ENCODE peak calls at places on chromosome 13, in ten cellular contexts. V, X, T, K, G, R, Z, C, U and I are unnamed samples.

GRCh38 chr13:38819053-38819452 is 132.2 kb downstream of the FREM2 start:
- DNase-seq in V (peak; percentile 56), X (no peak), T (peak; percentile 68), K (no peak), G (no peak), R (no peak), Z (no peak), C (no peak), U (no peak), I (no peak)

GRCh38 chr13:90906554-90906953 is 440.9 kb upstream of the MIR17HG start:
- DNase-seq in V (no peak), X (no peak), T (no peak), K (no peak), G (no peak), R (no peak), Z (no peak), C (no peak), U (no peak), I (no peak)

GRCh38 chr13:48159436-48160225 is 64.7 kb upstream of the MED4 start:
- DNase-seq in V (no peak), X (no peak), T (no peak), K (no peak), G (no peak), R (no peak), Z (no peak), C (no peak), U (no peak), I (no peak)

GRCh38 chr13:72983085-72983768 is 75.6 kb upstream of the KLF5 start:
- DNase-seq in V (peak; percentile 34), X (no peak), T (no peak), K (no peak), G (no peak), R (no peak), Z (no peak), C (no peak), U (no peak), I (peak; percentile 45)

GRCh38 chr13:39773833-39774232 is 118.4 kb downstream of the COG6 start:
- DNase-seq in V (no peak), X (no peak), T (no peak), K (no peak), G (no peak), R (no peak), Z (no peak), C (no peak), U (no peak), I (no peak)

GRCh38 chr13:102461302-102461701 is 59.5 kb upstream of the FGF14 start:
- DNase-seq in V (no peak), X (no peak), T (no peak), K (no peak), G (no peak), R (no peak), Z (no peak), C (no peak), U (no peak), I (no peak)

GRCh38 chr13:97359181-97360057 is 74.5 kb upstream of the RAP2A start:
- DNase-seq in V (peak; percentile 36), X (no peak), T (peak; percentile 84), K (peak; percentile 44), G (peak; percentile 23), R (no peak), Z (no peak), C (no peak), U (no peak), I (peak; percentile 37)

GRCh38 chr13:37369618-37370017 is 228.9 kb downstream of the POSTN start:
- DNase-seq in V (no peak), X (no peak), T (no peak), K (no peak), G (no peak), R (no peak), Z (no peak), C (no peak), U (no peak), I (no peak)

GRCh38 chr13:95319551-95320274 is 18.5 kb upstream of the ABCC4 start:
- DNase-seq in V (no peak), X (no peak), T (no peak), K (no peak), G (no peak), R (no peak), Z (no peak), C (no peak), U (no peak), I (no peak)

GRCh38 chr13:95315752-95316151 is 14.5 kb upstream of the ABCC4 start:
- DNase-seq in V (no peak), X (no peak), T (no peak), K (no peak), G (no peak), R (no peak), Z (no peak), C (no peak), U (no peak), I (no peak)

GRCh38 chr13:95317037-95317989 is 16.1 kb upstream of the ABCC4 start:
- DNase-seq in V (no peak), X (no peak), T (no peak), K (no peak), G (no peak), R (no peak), Z (peak; percentile 52), C (no peak), U (no peak), I (no peak)
- TF ChIP-seq POLR2AphosphoS5 in V (no peak), X (no peak), T (no peak), K (no peak), G (no peak), R (no peak), Z (no peak), C (no peak), U (no peak), I (no peak)

GRCh38 chr13:30446122-30446500 is 19.6 kb downstream of the HMGB1 start:
- DNase-seq in V (no peak), X (no peak), T (no peak), K (no peak), G (no peak), R (no peak), Z (no peak), C (no peak), U (no peak), I (no peak)
- H3K4me3 ChIP-seq in V (peak overlapping the region; percentile 35), X (peak overlapping the region; percentile 46), T (peak overlapping the region; percentile 42), K (no peak overlapping the region), G (no peak overlapping the region), R (peak overlapping the region; percentile 48), Z (peak overlapping the region; percentile 32), C (peak overlapping the region; percentile 46), U (peak overlapping the region; percentile 48), I (peak overlapping the region; percentile 45)

GRCh38 chr13:94196426-94196825 is 283.1 kb downstream of the DCT start:
- DNase-seq in V (no peak), X (no peak), T (no peak), K (no peak), G (no peak), R (no peak), Z (no peak), C (no peak), U (no peak), I (no peak)

GRCh38 chr13:94201022-94201421 is 278.5 kb downstream of the DCT start:
- DNase-seq in V (no peak), X (no peak), T (no peak), K (no peak), G (no peak), R (no peak), Z (no peak), C (no peak), U (no peak), I (no peak)

GRCh38 chr13:94199135-94199534 is 280.3 kb downstream of the DCT start:
- DNase-seq in V (no peak), X (no peak), T (no peak), K (no peak), G (no peak), R (no peak), Z (no peak), C (no peak), U (no peak), I (no peak)

GRCh38 chr13:94195715-94196114 is 283.8 kb downstream of the DCT start:
- DNase-seq in V (no peak), X (no peak), T (no peak), K (no peak), G (no peak), R (no peak), Z (no peak), C (no peak), U (no peak), I (no peak)

GRCh38 chr13:94198666-94199065 is 280.8 kb downstream of the DCT start:
- DNase-seq in V (no peak), X (no peak), T (no peak), K (no peak), G (no peak), R (no peak), Z (no peak), C (no peak), U (no peak), I (no peak)
- TF ChIP-seq POLR2AphosphoS5 in V (no peak), X (no peak), T (no peak), K (no peak), G (no peak), R (no peak), Z (no peak), C (no peak), U (no peak), I (no peak)

GRCh38 chr13:99980201-99981114 is 1.1 kb upstream of the ZIC2 start:
- DNase-seq in V (peak; percentile 69), X (peak; percentile 77), T (no peak), K (peak; percentile 52), G (no peak), R (no peak), Z (peak; percentile 85), C (no peak), U (no peak), I (peak; percentile 69)

GRCh38 chr13:99983401-99984133 is 2.0 kb downstream of the ZIC2 start:
- DNase-seq in V (no peak), X (no peak), T (no peak), K (no peak), G (no peak), R (no peak), Z (no peak), C (no peak), U (peak; percentile 85), I (no peak)

GRCh38 chr13:99982741-99983400 is 1.3 kb downstream of the ZIC2 start:
- DNase-seq in V (no peak), X (no peak), T (no peak), K (no peak), G (no peak), R (no peak), Z (no peak), C (no peak), U (peak; percentile 62), I (no peak)

GRCh38 chr13:99981115-99982020 is at the start of gene ZIC2:
- DNase-seq in V (no peak), X (peak; percentile 70), T (no peak), K (peak; percentile 73), G (no peak), R (no peak), Z (peak; percentile 72), C (no peak), U (no peak), I (no peak)

DNA sequence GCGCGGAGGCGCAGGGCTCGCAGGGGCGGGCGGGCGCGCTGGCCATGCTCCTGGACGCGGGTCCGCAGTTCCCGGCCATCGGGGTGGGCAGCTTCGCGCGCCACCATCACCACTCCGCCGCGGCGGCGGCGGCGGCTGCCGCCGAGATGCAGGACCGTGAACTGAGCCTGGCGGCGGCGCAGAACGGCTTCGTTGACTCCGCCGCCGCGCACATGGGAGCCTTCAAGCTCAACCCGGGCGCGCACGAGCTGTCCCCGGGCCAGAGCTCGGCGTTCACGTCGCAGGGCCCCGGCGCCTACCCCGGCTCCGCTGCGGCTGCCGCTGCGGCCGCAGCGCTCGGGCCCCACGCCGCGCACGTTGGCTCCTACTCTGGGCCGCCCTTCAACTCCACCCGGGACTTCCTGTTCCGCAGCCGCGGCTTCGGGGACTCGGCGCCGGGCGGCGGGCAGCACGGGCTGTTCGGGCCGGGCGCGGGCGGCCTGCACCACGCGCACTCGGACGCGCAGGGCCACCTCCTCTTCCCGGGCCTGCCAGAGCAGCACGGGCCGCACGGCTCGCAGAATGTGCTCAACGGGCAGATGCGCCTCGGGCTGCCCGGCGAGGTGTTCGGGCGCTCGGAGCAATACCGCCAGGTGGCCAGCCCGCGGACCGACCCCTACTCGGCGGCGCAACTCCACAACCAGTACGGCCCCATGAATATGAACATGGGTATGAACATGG is 597 bp downstream of the ZIC2 start:
- DNase-seq in V (no peak), X (peak; percentile 70), T (no peak), K (no peak), G (no peak), R (no peak), Z (peak; percentile 80), C (no peak), U (no peak), I (no peak)
- H3K4me3 ChIP-seq in V (peak overlapping the region; percentile 47), X (peak overlapping the region; percentile 61), T (peak overlapping the region; percentile 46), K (peak overlapping the region; percentile 96), G (no peak overlapping the region), R (no peak overlapping the region), Z (peak overlapping the region; percentile 50), C (peak overlapping the region; percentile 50), U (peak overlapping the region; percentile 51), I (peak overlapping the region; percentile 32)